ENCODE peak calls at places on chromosome 13, in four cellular contexts. Q is left ventricle myocardium inferior; C is cardiac fibroblast; I is CD8-positive, alpha-beta T cell. S is an unnamed sample.

GRCh38 chr13:50948576-50948975 is 39.0 kb downstream of the RNASEH2B start:
- DNase-seq in Q (no peak), C (no peak), I (no peak), S (peak; percentile 24)

GRCh38 chr13:98252931-98253470 is 75.9 kb upstream of the RNF113B start:
- DNase-seq in Q (no peak), C (peak; percentile 53), I (no peak), S (peak; percentile 84)

GRCh38 chr13:93775507-93776108 is 549.0 kb downstream of the GPC6 start:
- DNase-seq in Q (no peak), C (peak; percentile 64), I (no peak), S (peak; percentile 79)

GRCh38 chr13:85093808-85094207 is 705.4 kb downstream of the SLITRK6 start:
- DNase-seq in Q (peak; percentile 16), C (peak; percentile 31), I (no peak), S (no peak)

GRCh38 chr13:100835695-100836094 is 161.1 kb upstream of the TMTC4 start:
- DNase-seq in Q (no peak), C (no peak), I (no peak), S (no peak)

GRCh38 chr13:31053098-31053497 is 108.6 kb downstream of the HSPH1 start:
- DNase-seq in Q (peak; percentile 29), C (peak; percentile 24), I (no peak), S (peak; percentile 42)

GRCh38 chr13:61350351-61350750 is 65.3 kb downstream of the PCDH20 start:
- DNase-seq in Q (no peak), C (no peak), I (no peak), S (no peak)

GRCh38 chr13:72853000-72853399 is 71.1 kb downstream of the PIBF1 start:
- DNase-seq in Q (no peak), C (peak; percentile 7), I (no peak), S (no peak)

GRCh38 chr13:75514080-75515040 is 23.3 kb downstream of the COMMD6 start:
- DNase-seq in Q (no peak), C (peak; percentile 54), I (no peak), S (peak; percentile 36)

GRCh38 chr13:32135655-32136054 is 104.1 kb downstream of the FRY start:
- DNase-seq in Q (no peak), C (no peak), I (no peak), S (peak; percentile 78)

GRCh38 chr13:35699805-35700204 is 223.3 kb upstream of the MAB21L1 start:
- DNase-seq in Q (no peak), C (peak; percentile 24), I (no peak), S (peak; percentile 97)

GRCh38 chr13:48006396-48006795 is 5.3 kb upstream of the SUCLA2 start:
- DNase-seq in Q (no peak), C (peak; percentile 8), I (no peak), S (peak; percentile 28)

GRCh38 chr13:23159205-23159586 is 21.6 kb upstream of the SGCG start:
- DNase-seq in Q (peak; percentile 33), C (peak; percentile 16), I (no peak), S (peak; percentile 42)

GRCh38 chr13:28716511-28716910 is 2.3 kb downstream of the SLC46A3 start:
- DNase-seq in Q (peak; percentile 30), C (peak; percentile 89), I (no peak), S (peak; percentile 81)

GRCh38 chr13:25906211-25906661 is 145.6 kb downstream of the SHISA2 start:
- DNase-seq in Q (no peak), C (no peak), I (no peak), S (no peak)

GRCh38 chr13:21675095-21676007 is 4.5 kb downstream of the FGF9 start:
- DNase-seq in Q (peak; percentile 32), C (no peak), I (no peak), S (no peak)

GRCh38 chr13:75161804-75162203 is 320.2 kb downstream of the TBC1D4 start:
- DNase-seq in Q (no peak), C (no peak), I (no peak), S (no peak)

GRCh38 chr13:32200741-32201140 is 114.4 kb downstream of the ZAR1L start:
- DNase-seq in Q (no peak), C (peak; percentile 26), I (no peak), S (peak; percentile 29)

GRCh38 chr13:114038900-114039299 is 65.0 kb upstream of the C13orf46 start:
- DNase-seq in Q (no peak), C (no peak), I (no peak), S (no peak)
- H3K4me3 ChIP-seq in Q (no peak overlapping the region), C (no peak overlapping the region), I (no peak overlapping the region), S (no peak overlapping the region)

GRCh38 chr13:42272115-42272756 is at the start of gene AKAP11:
- DNase-seq in Q (peak; percentile 44), C (peak; percentile 54), I (peak; percentile 14), S (peak; percentile 35)
- H3K4me3 ChIP-seq in Q (peak within 1 kb of the TSS; percentile 98), C (peak within 1 kb of the TSS; percentile 82), I (peak within 1 kb of the TSS; percentile 83), S (peak within 1 kb of the TSS; percentile 84)

GRCh38 chr13:105135852-105136251 is 1399.6 kb downstream of the EFNB2 start:
- DNase-seq in Q (no peak), C (no peak), I (no peak), S (no peak)

GRCh38 chr13:105142556-105142955 is 1392.9 kb downstream of the EFNB2 start:
- DNase-seq in Q (no peak), C (no peak), I (no peak), S (no peak)

GRCh38 chr13:105139380-105140285 is 1395.8 kb downstream of the EFNB2 start:
- DNase-seq in Q (peak; percentile 26), C (peak; percentile 34), I (peak; percentile 18), S (peak; percentile 4)

GRCh38 chr13:105144020-105144419 is 1391.4 kb downstream of the EFNB2 start:
- DNase-seq in Q (no peak), C (no peak), I (no peak), S (no peak)

DNA sequence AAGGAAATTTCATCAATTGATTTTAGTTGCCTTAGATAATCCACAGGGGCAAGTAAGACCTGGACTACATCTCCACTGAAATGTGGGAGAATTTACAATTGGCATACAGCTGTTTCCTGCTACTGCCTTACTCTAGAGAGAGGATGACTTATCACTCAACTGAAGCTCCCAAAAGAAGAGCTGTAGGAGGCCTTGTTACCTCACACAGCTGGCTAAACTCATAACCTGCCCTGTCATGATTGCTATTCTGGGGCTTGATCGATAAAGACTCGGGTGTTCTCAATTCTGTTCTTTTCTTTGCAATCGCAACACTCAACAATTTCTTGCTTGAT is 1396.4 kb downstream of the EFNB2 start:
- DNase-seq in Q (no peak), C (no peak), I (no peak), S (no peak)
- H3K4me3 ChIP-seq in Q (peak overlapping the region; percentile 61), C (no peak overlapping the region), I (peak overlapping the region; percentile 73), S (no peak overlapping the region)

DNA sequence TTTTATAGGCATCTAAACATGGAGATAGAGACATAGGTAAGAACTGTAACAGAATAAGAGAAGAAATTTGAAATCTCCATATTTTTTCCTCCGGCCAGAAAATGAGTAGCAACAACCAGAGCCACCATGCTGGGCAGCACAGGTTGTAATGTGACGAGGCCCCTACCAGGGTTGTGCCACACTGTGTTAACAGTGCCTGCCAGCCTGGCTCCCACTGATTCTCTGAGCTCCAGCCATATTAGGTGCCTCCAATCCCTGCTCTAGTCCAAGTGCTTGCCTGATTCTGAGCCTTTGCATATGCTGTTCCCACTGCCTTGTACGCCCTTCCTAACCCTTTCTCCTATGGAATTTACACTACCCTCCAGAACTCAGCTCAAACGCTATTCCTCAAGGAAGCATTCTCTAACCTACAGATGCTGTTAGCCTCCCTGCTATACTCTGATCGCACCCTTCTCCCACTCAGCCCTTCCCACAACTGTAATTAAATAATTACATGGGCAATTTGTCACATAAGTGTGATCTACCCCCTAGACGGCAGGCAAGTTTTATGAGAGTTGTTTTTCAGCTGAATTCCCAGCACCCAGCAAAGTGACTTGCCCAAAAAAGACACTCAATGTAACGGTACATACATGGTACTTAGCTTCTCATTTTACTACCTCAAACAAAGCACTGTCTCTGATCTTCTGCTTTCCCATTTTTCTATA is 37.6 kb upstream of the STARD13 start:
- DNase-seq in Q (no peak), C (no peak), I (no peak), S (no peak)
- H3K4me3 ChIP-seq in Q (no peak overlapping the region), C (no peak overlapping the region), I (no peak overlapping the region), S (no peak overlapping the region)

GRCh38 chr13:97192166-97192565 is 30.0 kb upstream of the MBNL2 start:
- DNase-seq in Q (no peak), C (no peak), I (no peak), S (no peak)
- H3K4me3 ChIP-seq in Q (no peak overlapping the region), C (no peak overlapping the region), I (no peak overlapping the region), S (no peak overlapping the region)